ENCODE peak calls at places on chromosomes 1 and 21, in six cellular contexts. P is PC-3, O is neural progenitor cell, H is GM23338, G is PC-9, B is GM23248. N is an unnamed sample. For H3F3A, the result is how much of the 10 kb centered on the place peaks cover.

GRCh38 chr1:90922202-90922601 is 99.6 kb downstream of the ZNF644 start:
- DNase-seq in G (no peak), B (no peak), P (no peak), H (no peak), O (no peak), N (no peak)

GRCh38 chr1:59769412-59770095 is 45.2 kb upstream of the HOOK1 start:
- DNase-seq in P (no peak), B (no peak), G (no peak), O (no peak), H (no peak), N (no peak)

GRCh38 chr1:5829414-5829813 is 162.8 kb downstream of the NPHP4 start:
- DNase-seq in P (no peak), H (no peak), B (no peak), O (no peak), G (no peak), N (no peak)

GRCh38 chr1:81021134-81021533 is 779.6 kb upstream of the ADGRL2 start:
- DNase-seq in P (no peak), H (no peak), G (no peak), O (no peak), B (no peak), N (no peak)

GRCh38 chr1:3319874-3320245 is 134.6 kb upstream of the ARHGEF16 start:
- DNase-seq in O (peak), B (peak), P (peak), H (peak), G (peak), N (peak)

GRCh38 chr1:11450310-11450709 is 28.6 kb upstream of the DISP3 start:
- DNase-seq in B (no peak), G (no peak), P (no peak), O (no peak), H (no peak), N (no peak)

GRCh38 chr1:58941471-58942289 is 157.8 kb upstream of the JUN start:
- DNase-seq in O (no peak), B (no peak), H (no peak), G (no peak), P (no peak), N (peak)

GRCh38 chr1:151989131-151989868 is 4.4 kb downstream of the S100A10 start:
- DNase-seq in G (peak), H (no peak), B (peak), P (peak), O (no peak), N (no peak)

GRCh38 chr21:28299946-28300345 is 692.7 kb downstream of the LTN1 start:
- DNase-seq in B (no peak), O (no peak), P (peak), H (no peak), G (no peak), N (no peak)

GRCh38 chr1:36253463-36253862 is 29.2 kb downstream of the THRAP3 start:
- DNase-seq in B (peak), P (no peak), O (no peak), H (no peak), G (no peak), N (no peak)
- H3F3A ChIP-seq in B (half or more), P (under half), O (under half), H (under half), G (half or more), N (under half)

DNA sequence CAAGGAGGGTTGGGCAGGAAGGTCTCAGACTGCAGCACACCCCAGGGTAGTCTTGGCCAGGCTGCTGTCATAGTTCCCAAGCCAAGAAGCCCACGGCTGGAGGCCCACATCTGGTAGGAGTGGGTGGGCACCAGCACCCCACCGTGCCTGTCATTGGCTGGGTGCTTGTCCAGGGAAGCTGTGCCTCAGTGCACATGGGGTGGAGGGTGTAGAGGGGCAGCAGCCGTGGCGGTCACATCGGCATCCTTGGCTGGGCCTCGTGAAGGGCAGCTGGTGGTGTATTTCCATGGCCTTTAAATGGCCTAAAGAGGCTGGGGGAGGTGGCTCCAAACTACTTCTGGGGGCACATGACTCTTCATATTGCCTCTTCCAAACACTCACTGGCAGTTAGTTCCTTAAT is 119.6 kb upstream of the USP24 start:
- DNase-seq in H (no peak), B (no peak), O (no peak), P (no peak), G (no peak), N (no peak)
- TF ChIP-seq EZH2 in H (no peak), B (no peak), O (no peak), P (no peak), G (no peak), N (no peak)

DNA sequence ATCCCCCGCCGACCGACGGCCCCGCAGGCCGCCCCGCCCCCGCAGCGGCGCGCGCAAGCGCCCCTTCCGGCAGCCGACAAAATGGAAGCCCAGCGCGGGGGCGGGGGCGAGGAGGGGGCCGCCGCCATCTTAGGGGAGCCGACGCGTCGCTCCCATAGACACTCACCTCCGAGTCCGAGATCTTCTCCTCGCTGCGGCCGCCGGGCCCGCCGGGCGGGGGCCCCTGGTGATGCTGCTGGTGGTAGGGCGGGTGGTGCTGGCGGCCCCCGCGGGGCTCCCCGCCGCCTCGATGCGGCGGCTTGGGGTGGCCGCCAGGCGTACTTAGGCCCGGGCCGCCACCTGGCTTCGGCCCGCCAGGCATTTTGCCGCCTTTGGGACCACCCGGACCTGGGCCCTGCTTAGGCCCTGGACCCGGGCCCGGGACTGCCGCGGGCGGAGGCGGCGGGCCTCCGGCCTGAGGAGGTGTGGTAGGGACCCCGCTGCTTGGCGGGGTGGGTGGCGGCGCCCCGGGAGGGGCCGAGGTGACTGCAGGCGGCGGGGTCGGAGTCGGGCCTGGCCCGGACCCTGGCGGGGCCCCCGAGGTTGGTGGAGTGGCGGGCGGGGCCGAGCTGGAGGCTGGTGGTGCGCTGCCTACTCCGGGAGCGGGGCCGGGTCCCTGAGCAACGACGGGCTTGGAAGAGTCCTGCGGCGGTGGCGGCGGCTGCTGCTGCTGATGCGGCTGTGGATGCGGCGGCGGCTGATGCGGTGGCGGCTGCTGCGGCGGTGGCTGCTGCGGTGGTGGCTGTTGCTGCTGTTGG is 691 bp downstream of the SFPQ start:
- DNase-seq in G (peak), B (peak), O (peak), P (peak), H (peak), N (peak)
- H3F3A ChIP-seq in G (half or more), B (under half), O (under half), P (under half), H (under half), N (under half)

GRCh38 chr1:28811369-28811765 is 603 bp upstream of the OPRD1 start:
- DNase-seq in B (no peak), G (no peak), P (no peak), O (no peak), H (no peak), N (no peak)
- TF ChIP-seq EZH2 in B (no peak), G (no peak), P (no peak), O (no peak), H (no peak), N (peak)

DNA sequence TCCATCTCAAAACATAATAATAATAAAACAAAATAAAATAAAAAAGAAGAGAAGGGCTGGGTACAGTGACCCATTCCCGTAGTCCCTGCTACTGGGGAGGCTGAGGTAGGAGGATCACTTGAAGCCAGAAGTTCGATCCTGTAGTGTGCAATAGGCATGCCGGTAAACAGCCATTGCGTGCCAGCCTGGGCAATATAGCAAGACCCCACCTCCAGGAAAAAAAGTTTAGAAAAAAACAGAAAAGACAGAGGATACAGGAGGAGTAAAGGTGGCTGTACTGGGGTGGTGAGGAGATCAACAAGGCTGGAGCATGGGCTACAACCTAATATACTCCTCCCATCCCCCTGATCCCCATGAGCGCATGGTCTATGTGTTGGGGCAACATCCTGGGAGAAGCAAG is 30.8 kb downstream of the PTAFR start:
- DNase-seq in P (no peak), H (no peak), O (no peak), B (no peak), G (no peak), N (no peak)
- H3F3A ChIP-seq in P (under half), H (under half), O (under half), B (under half), G (under half), N (under half)

DNA sequence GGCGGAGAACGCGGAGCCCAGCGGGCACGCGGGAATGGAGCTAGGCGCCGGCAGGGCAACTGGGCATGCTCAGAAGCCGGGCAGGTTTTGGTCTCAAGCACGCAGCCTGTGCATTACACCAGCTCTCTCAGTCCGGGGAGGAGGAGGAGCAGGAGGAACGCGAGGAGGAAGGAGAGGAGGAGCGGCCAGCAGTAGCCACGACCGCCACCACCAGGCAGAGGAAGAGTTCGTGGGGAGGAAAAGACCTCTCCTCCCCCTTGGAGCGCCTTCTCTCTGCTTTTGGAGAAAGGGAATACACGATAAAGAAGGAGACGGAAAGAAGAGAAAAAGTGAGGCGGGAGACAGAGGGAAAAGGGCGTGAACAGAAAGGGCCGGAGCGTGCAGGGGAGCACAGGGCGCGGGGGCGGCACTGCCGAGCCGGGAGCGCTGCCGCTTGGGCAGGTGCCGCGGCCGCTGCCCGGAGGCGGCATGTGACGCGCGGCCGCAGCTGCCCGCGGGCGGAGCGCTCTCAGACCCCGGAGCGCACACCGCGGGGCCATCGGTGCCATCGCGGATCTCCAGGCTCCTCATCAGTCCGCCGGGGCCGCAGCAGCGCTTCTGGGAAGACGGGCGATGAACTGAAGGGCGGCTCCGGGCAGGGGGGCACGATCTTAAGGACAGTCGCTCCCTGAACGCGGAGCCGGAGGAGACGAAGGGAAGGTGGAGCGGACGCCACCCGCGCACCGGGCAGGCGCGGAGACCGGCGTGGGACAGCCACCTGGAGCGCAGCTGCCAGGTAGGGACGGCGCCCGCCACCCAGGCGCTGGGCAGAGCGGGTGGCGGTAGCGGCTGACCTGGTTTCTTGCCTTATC is at the start of gene CHRM3:
- DNase-seq in O (peak), B (peak), G (no peak), H (peak), P (peak), N (peak)
- TF ChIP-seq EZH2 in O (peak), B (no peak), G (no peak), H (no peak), P (peak), N (no peak)

N was measured in MM.1S.